ENCODE peak calls at places on chromosomes 6 and 20, in five cellular contexts. V is thoracic aorta; B is cardiac muscle cell; R is neuronal stem cell; I is CD4-positive, alpha-beta memory T cell. F is an unnamed sample.

GRCh38 chr20:1083431-1084080 is 34.8 kb upstream of the PSMF1 start:
- DNase-seq in I (no peak), R (no peak), V (no peak), B (no peak), F (no peak)

GRCh38 chr6:46491789-46492547 is 719 bp upstream of the RCAN2 start:
- DNase-seq in R (peak; percentile 48), I (no peak), B (peak; percentile 80), V (no peak), F (no peak)

GRCh38 chr20:63026582-63027424 is 20.0 kb upstream of the BHLHE23 start:
- DNase-seq in I (no peak), B (no peak), R (no peak), V (no peak), F (no peak)

GRCh38 chr6:128505603-128506002 is 14.8 kb downstream of the PTPRK start:
- DNase-seq in V (no peak), B (no peak), I (no peak), R (no peak), F (no peak)

GRCh38 chr6:129032602-129033001 is 149.7 kb downstream of the LAMA2 start:
- DNase-seq in R (no peak), B (no peak), I (no peak), V (no peak), F (no peak)

GRCh38 chr6:139323511-139324445 is 32.0 kb upstream of the TXLNB start:
- DNase-seq in I (peak; percentile 87), B (no peak), V (peak; percentile 25), R (peak; percentile 26), F (peak; percentile 54)

GRCh38 chr20:45826381-45827019 is 612 bp downstream of the TNNC2 start:
- DNase-seq in R (no peak), B (peak; percentile 77), I (no peak), V (no peak), F (peak; percentile 74)

GRCh38 chr20:4925842-4926530 is 75.3 kb downstream of the SLC23A2 start:
- DNase-seq in B (no peak), V (peak; percentile 63), I (no peak), R (no peak), F (peak; percentile 91)

GRCh38 chr6:32298632-32299336 is 72.9 kb downstream of the TSBP1 start:
- DNase-seq in I (no peak), R (no peak), B (no peak), V (no peak), F (no peak)

GRCh38 chr6:136014454-136015421 is 163.2 kb downstream of the PDE7B start:
- DNase-seq in R (no peak), B (no peak), I (no peak), V (no peak), F (no peak)

GRCh38 chr20:57991211-57991841 is 237.1 kb downstream of the ANKRD60 start:
- DNase-seq in B (no peak), I (no peak), V (no peak), R (no peak), F (peak; percentile 16)

GRCh38 chr6:150684715-150685459 is 85.2 kb downstream of the PLEKHG1 start:
- DNase-seq in V (no peak), I (no peak), B (no peak), R (no peak), F (no peak)

GRCh38 chr6:119119989-119120388 is 41.5 kb upstream of the FAM184A start:
- DNase-seq in B (no peak), R (no peak), V (no peak), I (no peak), F (peak; percentile 75)

GRCh38 chr6:14454467-14454763 is 336.8 kb downstream of the CD83 start:
- DNase-seq in R (no peak), V (no peak), I (peak; percentile 43), B (no peak), F (no peak)

GRCh38 chr6:31293343-31293742 is 21.5 kb upstream of the HLA-C start:
- DNase-seq in V (no peak), I (no peak), R (peak; percentile 44), B (peak; percentile 74), F (no peak)

GRCh38 chr6:116398366-116399005 is 27.7 kb downstream of the DSE start:
- DNase-seq in B (no peak), V (no peak), R (no peak), I (no peak), F (no peak)

GRCh38 chr20:35458388-35458787 is 3.0 kb downstream of the CEP250 start:
- DNase-seq in R (no peak), I (no peak), B (no peak), V (no peak), F (no peak)

GRCh38 chr20:33387177-33387576 is 14.1 kb downstream of the CDK5RAP1 start:
- DNase-seq in V (no peak), R (no peak), I (no peak), B (no peak), F (peak; percentile 27)

GRCh38 chr6:157535354-157536217 is 154.6 kb downstream of the ZDHHC14 start:
- DNase-seq in B (no peak), I (peak; percentile 26), R (no peak), V (no peak), F (no peak)

GRCh38 chr6:30263734-30264133 is 50.5 kb upstream of the TRIM26 start:
- DNase-seq in V (no peak), B (no peak), I (no peak), R (no peak), F (no peak)

GRCh38 chr20:48858075-48858790 is 30.4 kb upstream of the PREX1 start:
- DNase-seq in R (no peak), B (peak; percentile 39), I (no peak), V (no peak), F (no peak)

GRCh38 chr20:62243106-62243505 is 4.8 kb downstream of the OSBPL2 start:
- DNase-seq in R (no peak), B (no peak), V (no peak), I (no peak), F (no peak)

GRCh38 chr6:56954389-56955170 is at the start of gene BEND6:
- DNase-seq in B (peak; percentile 62), V (no peak), I (peak; percentile 16), R (peak; percentile 60), F (peak; percentile 75)

GRCh38 chr6:155091756-155092155 is 96.6 kb downstream of the TIAM2 start:
- DNase-seq in B (no peak), I (no peak), V (no peak), R (no peak), F (no peak)
- H3K27ac ChIP-seq in B (no peak overlapping the region), I (no peak overlapping the region), V (no peak overlapping the region), R (no peak overlapping the region), F (no peak overlapping the region)

DNA sequence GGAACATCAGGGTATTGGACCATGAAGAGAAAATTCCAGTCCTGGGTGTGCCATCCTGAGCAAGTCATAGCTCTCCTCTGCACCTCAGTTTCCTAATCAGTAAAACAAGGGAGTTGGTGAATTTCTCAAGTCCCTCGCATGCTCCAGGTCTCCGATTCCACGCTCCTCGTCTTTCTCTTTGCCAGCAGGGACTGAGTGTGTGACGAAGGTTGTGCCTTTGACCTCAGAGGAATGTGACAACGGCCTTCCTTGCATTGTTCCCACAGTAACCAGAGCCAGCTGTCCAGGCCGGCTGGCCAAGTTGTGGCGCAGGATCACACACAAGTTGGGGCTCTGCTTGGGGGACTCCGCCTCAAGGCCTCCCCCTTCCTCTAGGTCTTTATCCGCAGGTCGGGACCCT is 217.3 kb downstream of the ATXN1 start:
- DNase-seq in I (no peak), B (peak; percentile 69), V (no peak), R (peak; percentile 47), F (no peak)
- H3K27ac ChIP-seq in I (no peak overlapping the region), B (peak overlapping the region; percentile 96), V (peak overlapping the region; percentile 7), R (no peak overlapping the region), F (peak overlapping the region; percentile 39)

GRCh38 chr6:52416629-52417151 is 3.5 kb upstream of the EFHC1 start:
- DNase-seq in I (peak; percentile 72), B (peak; percentile 52), R (peak; percentile 69), V (no peak), F (no peak)
- H3K27ac ChIP-seq in I (no peak overlapping the region), B (peak overlapping the region; percentile 30), R (no peak overlapping the region), V (peak overlapping the region; percentile 8), F (peak overlapping the region; percentile 40)

GRCh38 chr6:36698196-36698595 is 570 bp downstream of the RAB44 start:
- DNase-seq in B (no peak), I (no peak), R (no peak), V (no peak), F (peak; percentile 58)
- H3K27ac ChIP-seq in B (no peak overlapping the region), I (no peak overlapping the region), R (no peak overlapping the region), V (no peak overlapping the region), F (no peak overlapping the region)

DNA sequence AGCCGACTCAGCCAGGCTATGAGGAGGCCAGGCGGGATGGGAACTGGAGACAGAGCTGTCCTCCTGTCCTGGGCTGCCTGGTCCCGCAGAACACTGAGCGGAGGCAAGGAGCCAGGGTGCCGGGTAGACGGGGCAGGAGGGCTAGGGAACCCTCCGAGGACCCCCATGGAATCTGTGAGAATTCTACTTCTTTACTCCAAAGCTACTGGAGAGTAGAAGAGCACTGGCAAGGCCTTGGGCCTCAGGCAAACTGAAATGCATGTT is 14.9 kb downstream of the DACT2 start:
- DNase-seq in I (no peak), B (no peak), V (no peak), R (no peak), F (peak; percentile 12)
- H3K27ac ChIP-seq in I (no peak overlapping the region), B (no peak overlapping the region), V (no peak overlapping the region), R (no peak overlapping the region), F (no peak overlapping the region)

DNA sequence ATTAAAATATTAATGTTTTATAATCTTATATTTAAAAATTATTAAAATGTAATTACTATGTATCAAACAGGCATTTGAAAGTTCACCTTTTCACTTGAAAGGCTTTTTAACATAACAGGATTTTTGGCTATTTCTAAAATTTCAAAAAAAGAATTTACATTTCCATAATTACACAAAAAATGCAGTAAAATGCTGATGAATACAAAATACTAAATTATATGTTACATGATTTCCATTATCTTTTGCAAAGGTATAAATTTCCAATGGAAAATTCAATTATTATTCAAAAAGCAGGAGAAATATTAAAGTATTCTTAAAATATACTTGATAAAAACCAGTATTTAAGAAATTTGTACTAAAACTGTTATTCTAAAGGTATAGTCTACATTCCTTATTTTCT is 66.1 kb downstream of the PHIP start:
- DNase-seq in R (no peak), B (no peak), I (no peak), V (no peak), F (no peak)
- H3K27ac ChIP-seq in R (no peak overlapping the region), B (no peak overlapping the region), I (no peak overlapping the region), V (no peak overlapping the region), F (no peak overlapping the region)

GRCh38 chr6:113651920-113652319 is 205.2 kb upstream of the MARCKS start:
- DNase-seq in I (no peak), B (no peak), V (no peak), R (no peak), F (no peak)
- H3K27ac ChIP-seq in I (no peak overlapping the region), B (no peak overlapping the region), V (no peak overlapping the region), R (no peak overlapping the region), F (no peak overlapping the region)

GRCh38 chr6:148273962-148274752 is 68.5 kb upstream of the SASH1 start:
- DNase-seq in V (no peak), R (no peak), I (no peak), B (no peak), F (no peak)

GRCh38 chr6:148269386-148269785 is 73.3 kb upstream of the SASH1 start:
- DNase-seq in I (no peak), V (no peak), R (no peak), B (no peak), F (no peak)

GRCh38 chr6:148274809-148275208 is 67.8 kb upstream of the SASH1 start:
- DNase-seq in V (no peak), I (no peak), B (no peak), R (no peak), F (no peak)

GRCh38 chr6:148272597-148272996 is 70.0 kb upstream of the SASH1 start:
- DNase-seq in B (no peak), R (no peak), V (no peak), I (no peak), F (no peak)

GRCh38 chr6:148272084-148272483 is 70.6 kb upstream of the SASH1 start:
- DNase-seq in V (no peak), B (no peak), I (no peak), R (no peak), F (no peak)
- H3K27ac ChIP-seq in V (peak overlapping the region; percentile 51), B (no peak overlapping the region), I (no peak overlapping the region), R (no peak overlapping the region), F (peak overlapping the region; percentile 65)

F was measured in ascending aorta.